ENCODE peak calls at places on chromosomes 12 and 14, in eight cellular contexts. K is right atrium auricular region, E is Calu3, I is spleen, Q is suprapubic skin, W is GM23338, F is choroid plexus epithelial cell, G is IMR-90. T is an unnamed sample.

GRCh38 chr12:47785887-47786661 is 13.0 kb downstream of the SLC48A1 start:
- DNase-seq in F (no peak), G (no peak), W (no peak), E (no peak), K (no peak), I (no peak), Q (peak), T (no peak)

GRCh38 chr12:124273630-124274029 is 21.3 kb upstream of the RFLNA start:
- DNase-seq in W (peak), E (peak), K (no peak), G (peak), F (peak), I (no peak), Q (no peak), T (no peak)

GRCh38 chr14:51776102-51776894 is 84.1 kb upstream of the GNG2 start:
- DNase-seq in K (peak), F (peak), Q (no peak), I (no peak), G (peak), E (peak), W (peak), T (no peak)

GRCh38 chr14:95496690-95497241 is 19.7 kb downstream of the SYNE3 start:
- DNase-seq in I (no peak), F (peak), W (no peak), Q (no peak), G (peak), K (no peak), E (no peak), T (no peak)

GRCh38 chr12:81668475-81668874 is 90.7 kb downstream of the PPFIA2 start:
- DNase-seq in K (no peak), I (no peak), G (peak), F (peak), W (no peak), Q (no peak), E (peak), T (no peak)

GRCh38 chr14:61531741-61532505 is 163.4 kb upstream of the HIF1A start:
- DNase-seq in Q (no peak), E (no peak), G (peak), I (no peak), F (no peak), K (no peak), W (no peak), T (no peak)

GRCh38 chr12:23895792-23896218 is 53.7 kb downstream of the SOX5 start:
- DNase-seq in Q (no peak), E (no peak), F (peak), W (peak), I (no peak), G (no peak), K (no peak), T (no peak)

GRCh38 chr14:91983571-91983970 is 36.1 kb upstream of the FBLN5 start:
- DNase-seq in I (no peak), W (no peak), E (no peak), K (no peak), F (no peak), G (no peak), Q (no peak), T (no peak)

GRCh38 chr14:70171719-70172118 is 17.0 kb downstream of the SLC8A3 start:
- DNase-seq in F (no peak), W (no peak), E (no peak), G (no peak), K (no peak), Q (no peak), I (no peak), T (no peak)

GRCh38 chr12:5430639-5431603 is 987 bp upstream of the NTF3 start:
- DNase-seq in F (no peak), G (peak), Q (no peak), K (no peak), W (peak), E (no peak), I (no peak), T (no peak)
- TF ChIP-seq CTCF in F (no peak), G (no peak), Q (no peak), K (no peak), W (no peak), E (no peak), I (no peak), T (no peak)

GRCh38 chr12:12788675-12789368 is 3.4 kb downstream of the APOLD1 start:
- DNase-seq in F (peak), G (peak), I (no peak), W (peak), K (peak), E (peak), Q (no peak), T (no peak)

GRCh38 chr12:12786371-12786715 is 884 bp downstream of the APOLD1 start:
- DNase-seq in K (no peak), I (no peak), E (no peak), G (no peak), Q (no peak), F (peak), W (no peak), T (no peak)

GRCh38 chr12:12788131-12788530 is 2.7 kb downstream of the APOLD1 start:
- DNase-seq in Q (no peak), E (no peak), F (no peak), K (no peak), G (peak), W (no peak), I (no peak), T (no peak)

GRCh38 chr12:12784911-12785814 is at the start of gene APOLD1:
- DNase-seq in Q (no peak), I (no peak), K (peak), G (no peak), W (peak), E (no peak), F (peak), T (peak)

DNA sequence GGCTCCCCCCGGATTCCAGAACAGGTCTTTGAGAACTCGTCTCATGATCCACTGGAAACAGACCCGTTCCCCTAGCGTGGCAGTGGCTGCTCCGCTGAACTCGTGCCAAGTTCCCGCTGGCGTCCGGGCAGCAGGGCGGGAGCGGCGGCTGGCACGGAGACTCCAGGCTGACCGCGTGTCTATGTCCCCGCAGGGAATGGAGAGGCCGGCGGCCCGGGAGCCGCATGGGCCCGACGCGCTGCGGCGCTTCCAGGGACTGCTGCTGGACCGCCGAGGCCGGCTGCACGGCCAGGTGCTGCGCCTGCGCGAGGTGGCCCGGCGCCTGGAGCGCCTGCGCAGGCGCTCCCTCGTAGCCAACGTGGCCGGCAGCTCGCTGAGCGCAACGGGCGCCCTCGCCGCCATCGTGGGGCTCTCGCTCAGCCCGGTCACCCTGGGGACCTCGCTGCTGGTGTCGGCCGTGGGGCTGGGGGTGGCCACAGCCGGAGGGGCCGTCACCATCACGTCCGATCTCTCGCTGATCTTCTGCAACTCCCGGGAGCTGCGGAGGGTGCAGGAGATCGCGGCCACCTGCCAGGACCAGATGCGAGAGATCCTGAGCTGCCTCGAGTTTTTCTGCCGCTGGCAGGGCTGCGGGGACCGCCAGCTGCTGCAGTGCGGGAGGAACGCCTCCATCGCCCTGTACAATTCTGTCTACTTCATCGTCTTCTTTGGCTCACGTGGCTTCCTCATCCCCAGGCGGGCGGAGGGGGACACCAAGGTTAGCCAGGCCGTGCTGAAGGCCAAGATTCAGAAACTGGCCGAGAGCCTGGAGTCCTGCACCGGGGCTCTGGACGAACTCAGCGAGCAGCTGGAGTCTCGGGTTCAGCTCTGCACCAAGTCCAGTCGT is 1.5 kb downstream of the APOLD1 start:
- DNase-seq in E (peak), F (peak), W (peak), K (peak), G (peak), I (peak), Q (peak), T (peak)
- TF ChIP-seq CTCF in E (no peak), F (no peak), W (no peak), K (peak), G (no peak), I (no peak), Q (peak), T (no peak)

DNA sequence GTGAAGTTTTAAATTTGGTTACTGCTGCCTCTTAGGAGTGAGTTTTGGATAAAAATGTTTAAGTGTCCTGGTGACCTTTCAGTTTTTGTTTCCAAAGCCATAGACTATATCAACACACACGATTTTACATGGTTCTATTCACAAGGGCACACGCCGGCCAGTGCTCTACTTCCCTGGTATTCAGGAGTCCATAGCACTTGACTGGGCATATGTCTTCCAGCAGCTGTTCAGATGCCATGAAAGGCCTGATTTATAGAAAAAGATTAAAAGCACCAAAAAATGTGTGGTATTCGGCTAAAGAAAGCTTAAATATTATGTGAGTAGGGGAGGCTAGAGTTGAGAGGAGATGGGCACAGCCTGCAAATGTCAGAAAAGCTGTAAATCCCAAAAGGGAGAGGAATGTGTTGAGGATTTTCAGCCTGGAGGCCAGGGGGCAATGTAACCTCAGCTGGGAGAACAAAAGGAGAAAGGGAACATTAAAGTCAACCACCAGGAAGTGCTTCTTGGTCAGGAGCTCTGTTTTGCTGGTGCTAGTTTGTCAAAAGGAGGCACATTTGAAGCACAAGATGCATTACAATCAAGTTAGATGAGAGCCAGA is 478.4 kb downstream of the RAD51B start:
- DNase-seq in I (no peak), F (peak), K (no peak), G (peak), W (peak), E (peak), Q (no peak), T (no peak)
- TF ChIP-seq CTCF in I (no peak), F (peak), K (peak), G (peak), W (peak), E (no peak), Q (no peak), T (peak)

DNA sequence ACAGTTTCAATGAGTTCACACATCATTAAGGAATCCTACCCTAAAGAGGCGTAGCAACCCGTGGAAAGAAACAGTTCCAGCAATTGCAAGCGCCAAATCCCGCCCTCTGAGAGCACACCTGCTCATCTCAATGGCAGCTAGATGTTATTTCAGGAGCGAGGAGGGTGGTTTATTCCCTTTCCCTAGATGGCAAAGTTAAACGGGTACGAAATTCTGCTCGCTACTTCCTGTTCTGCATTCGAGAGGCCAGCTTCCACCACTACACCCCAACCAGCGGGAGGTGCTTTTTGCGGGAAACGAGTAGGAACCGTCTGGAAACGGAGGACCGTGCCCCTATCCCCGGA is 561 bp downstream of the VPS29 start:
- DNase-seq in E (peak), G (peak), W (peak), F (peak), K (no peak), I (no peak), Q (no peak), T (no peak)
- TF ChIP-seq CTCF in E (no peak), G (no peak), W (no peak), F (no peak), K (no peak), I (no peak), Q (no peak), T (no peak)

DNA sequence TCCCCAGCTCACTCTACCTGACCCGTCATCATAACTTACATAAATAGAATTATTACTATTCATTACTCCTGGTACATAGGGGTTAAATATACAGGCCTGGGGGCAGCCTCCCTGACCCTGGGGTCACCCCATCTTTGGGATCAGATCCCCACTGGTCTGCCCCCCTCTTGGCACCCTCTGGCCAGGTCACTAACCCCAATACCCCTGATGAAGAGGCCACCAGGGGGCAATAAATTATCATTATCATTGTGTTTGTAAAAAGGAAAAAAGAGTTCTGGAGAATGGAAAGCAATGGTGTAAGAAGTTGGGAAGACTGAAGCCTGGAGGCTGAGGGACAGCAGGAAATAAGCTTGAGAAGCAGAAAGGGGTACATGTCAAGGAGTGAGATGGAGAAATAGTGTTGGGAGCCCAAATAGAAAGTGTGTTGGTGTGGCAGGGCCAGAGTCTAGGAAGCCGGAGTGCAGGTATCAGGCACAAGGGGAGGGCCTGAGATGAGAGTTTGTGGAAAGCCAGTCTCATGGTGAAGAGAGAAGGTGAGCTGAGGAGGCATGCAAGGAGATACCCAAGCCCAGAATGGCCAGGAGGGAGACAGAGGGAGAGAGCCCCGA is 6.1 kb upstream of the AAAS start:
- DNase-seq in Q (no peak), G (no peak), F (peak), W (peak), I (no peak), K (no peak), E (peak), T (no peak)
- TF ChIP-seq CTCF in Q (no peak), G (peak), F (peak), W (peak), I (no peak), K (peak), E (peak), T (peak)

GRCh38 chr12:45121224-45121623 is 70.3 kb upstream of the DBX2 start:
- DNase-seq in F (no peak), G (no peak), W (peak), E (no peak), Q (no peak), I (no peak), K (no peak), T (no peak)
- TF ChIP-seq CTCF in F (no peak), G (no peak), W (peak), E (no peak), Q (no peak), I (no peak), K (no peak), T (no peak)

GRCh38 chr12:54133663-54134375 is 55.0 kb downstream of the SMUG1 start:
- DNase-seq in Q (no peak), G (no peak), W (no peak), F (no peak), K (no peak), I (no peak), E (no peak), T (no peak)

GRCh38 chr12:54134395-54134794 is 54.4 kb downstream of the SMUG1 start:
- DNase-seq in F (no peak), W (no peak), Q (no peak), I (no peak), G (no peak), E (no peak), K (no peak), T (no peak)

GRCh38 chr12:54132979-54133378 is 55.8 kb downstream of the SMUG1 start:
- DNase-seq in I (no peak), F (no peak), G (no peak), K (no peak), Q (no peak), W (no peak), E (no peak), T (no peak)

GRCh38 chr12:54135621-54136027 is 53.2 kb downstream of the SMUG1 start:
- DNase-seq in W (no peak), Q (no peak), G (no peak), E (peak), F (no peak), K (no peak), I (no peak), T (no peak)

DNA sequence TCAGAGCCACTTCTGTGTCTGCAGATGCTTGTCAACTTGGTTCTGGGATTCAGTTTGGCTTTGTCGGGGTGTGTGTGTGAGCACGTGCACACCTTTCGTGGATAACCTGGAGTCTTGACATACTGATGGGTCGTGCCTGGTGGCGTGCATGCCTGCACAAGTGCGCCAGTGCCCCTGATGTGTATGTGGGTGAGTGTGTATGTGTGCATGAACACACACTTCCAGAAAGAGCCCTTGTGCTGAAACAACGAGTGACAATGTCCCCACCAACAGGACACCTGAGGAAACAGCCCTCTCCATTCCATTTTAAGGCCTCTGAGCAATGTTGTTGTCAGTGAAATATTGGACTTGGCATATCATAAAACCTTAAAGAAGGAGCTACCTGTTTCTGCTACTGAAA is 53.9 kb downstream of the SMUG1 start:
- DNase-seq in F (no peak), G (no peak), K (no peak), I (no peak), Q (no peak), W (no peak), E (peak), T (no peak)
- TF ChIP-seq CTCF in F (no peak), G (no peak), K (no peak), I (no peak), Q (no peak), W (peak), E (no peak), T (no peak)

DNA sequence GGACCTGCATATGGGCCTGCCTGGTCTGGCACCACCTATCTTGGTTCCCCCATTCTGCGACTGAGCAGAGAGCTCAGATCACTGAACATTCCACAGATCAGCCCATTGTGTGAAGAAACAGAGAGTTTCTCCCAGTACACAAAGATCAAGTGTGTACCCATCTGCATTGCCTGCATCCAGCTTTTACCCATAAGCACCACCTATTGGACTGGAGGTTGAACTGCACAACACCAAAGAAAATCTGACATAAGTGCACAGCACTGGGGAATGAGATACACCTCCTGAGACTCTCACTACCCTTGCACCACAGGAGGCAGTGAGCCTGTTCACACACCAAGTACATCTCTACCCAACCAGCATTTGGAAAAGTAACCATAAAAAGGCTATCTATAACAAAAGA is 362.6 kb upstream of the CLEC14A start:
- DNase-seq in Q (no peak), W (peak), F (no peak), K (no peak), E (no peak), G (no peak), I (no peak), T (no peak)
- TF ChIP-seq CTCF in Q (no peak), W (peak), F (no peak), K (no peak), E (no peak), G (no peak), I (no peak), T (no peak)

DNA sequence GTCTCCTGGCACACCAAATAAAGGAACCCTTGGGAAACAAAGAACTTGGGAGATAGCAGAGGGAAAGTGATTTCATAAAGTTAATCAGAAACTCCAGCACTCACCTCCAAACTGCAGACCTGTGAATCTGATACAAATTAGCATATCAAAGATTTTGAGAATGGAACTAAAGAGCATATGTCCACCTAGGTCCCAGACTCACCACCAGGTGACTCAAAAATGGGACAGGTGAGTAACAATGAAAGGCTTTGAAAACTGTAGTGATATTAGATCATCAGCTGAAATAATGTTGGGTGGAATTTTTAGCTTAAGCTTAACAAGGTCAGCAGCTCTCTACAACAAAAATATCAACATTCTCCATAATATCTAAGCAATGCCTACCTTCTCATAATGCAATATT is 214.8 kb downstream of the RERGL start:
- DNase-seq in Q (no peak), I (no peak), W (no peak), F (no peak), E (no peak), G (no peak), K (no peak), T (no peak)
- TF ChIP-seq CTCF in Q (no peak), I (no peak), W (no peak), F (no peak), E (no peak), G (no peak), K (no peak), T (no peak)

T was measured in osteocyte.